ENCODE peak calls at places on chromosomes 7 and 10, in seven cellular contexts. C is IMR-90, Z is neuronal stem cell, R is H9, X is H1, Y is trophoblast cell, E is mesenchymal stem cell. M is an unnamed sample.

GRCh38 chr7:66353547-66353946 is 148.4 kb downstream of the TPST1 start:
- DNase-seq in C (peak; percentile 58), Z (no peak), R (no peak), X (no peak), Y (peak; percentile 90), E (no peak), M (no peak)

GRCh38 chr7:143882611-143883078 is 19.3 kb downstream of the TCAF1 start:
- DNase-seq in C (peak; percentile 56), Z (peak; percentile 75), R (peak; percentile 56), X (no peak), Y (no peak), E (peak; percentile 81), M (peak; percentile 84)

GRCh38 chr7:77425151-77426051 is 9.3 kb upstream of the GSAP start:
- DNase-seq in C (peak; percentile 91), Z (peak; percentile 64), R (peak; percentile 46), X (no peak), Y (peak; percentile 20), E (peak; percentile 81), M (peak; percentile 90)

GRCh38 chr10:18753496-18753895 is 94.3 kb downstream of the ARL5B start:
- DNase-seq in C (no peak), Z (no peak), R (no peak), X (no peak), Y (peak; percentile 13), E (no peak), M (no peak)

GRCh38 chr7:2566890-2567662 is 8.3 kb downstream of the IQCE start:
- DNase-seq in C (no peak), Z (no peak), R (no peak), X (no peak), Y (peak; percentile 76), E (no peak), M (no peak)

GRCh38 chr7:137151056-137151731 is 192.3 kb downstream of the PTN start:
- DNase-seq in C (peak; percentile 94), Z (no peak), R (no peak), X (no peak), Y (no peak), E (peak; percentile 82), M (peak; percentile 66)

GRCh38 chr10:88196298-88196697 is 332.9 kb downstream of the PTEN start:
- DNase-seq in C (no peak), Z (no peak), R (no peak), X (no peak), Y (no peak), E (no peak), M (no peak)

GRCh38 chr7:107152011-107152410 is 16.8 kb upstream of the HBP1 start:
- DNase-seq in C (peak; percentile 74), Z (no peak), R (no peak), X (no peak), Y (no peak), E (peak; percentile 57), M (no peak)

GRCh38 chr7:101163281-101164070 is 1.9 kb downstream of the VGF start:
- DNase-seq in C (no peak), Z (no peak), R (peak; percentile 82), X (peak; percentile 82), Y (peak; percentile 22), E (no peak), M (peak; percentile 60)

GRCh38 chr10:86289577-86289868 is 77.1 kb downstream of the GRID1 start:
- DNase-seq in C (no peak), Z (no peak), R (peak; percentile 32), X (peak; percentile 45), Y (no peak), E (no peak), M (peak; percentile 16)

GRCh38 chr10:115996031-115996430 is 277.0 kb downstream of the GFRA1 start:
- DNase-seq in C (no peak), Z (no peak), R (no peak), X (no peak), Y (no peak), E (no peak), M (no peak)

GRCh38 chr10:103676851-103677417 is 178.4 kb downstream of the SH3PXD2A start:
- DNase-seq in C (peak; percentile 95), Z (no peak), R (no peak), X (no peak), Y (peak; percentile 94), E (peak; percentile 89), M (peak; percentile 24)

GRCh38 chr10:79149662-79150443 is 81.1 kb downstream of the ZMIZ1 start:
- DNase-seq in C (peak; percentile 61), Z (no peak), R (peak; percentile 67), X (no peak), Y (no peak), E (peak; percentile 68), M (peak; percentile 72)

GRCh38 chr7:158003441-158004122 is 584.0 kb downstream of the PTPRN2 start:
- DNase-seq in C (no peak), Z (no peak), R (no peak), X (no peak), Y (no peak), E (no peak), M (no peak)

GRCh38 chr10:23065549-23065948 is 29.8 kb upstream of the MSRB2 start:
- DNase-seq in C (peak; percentile 59), Z (no peak), R (no peak), X (peak; percentile 38), Y (peak; percentile 21), E (no peak), M (no peak)

DNA sequence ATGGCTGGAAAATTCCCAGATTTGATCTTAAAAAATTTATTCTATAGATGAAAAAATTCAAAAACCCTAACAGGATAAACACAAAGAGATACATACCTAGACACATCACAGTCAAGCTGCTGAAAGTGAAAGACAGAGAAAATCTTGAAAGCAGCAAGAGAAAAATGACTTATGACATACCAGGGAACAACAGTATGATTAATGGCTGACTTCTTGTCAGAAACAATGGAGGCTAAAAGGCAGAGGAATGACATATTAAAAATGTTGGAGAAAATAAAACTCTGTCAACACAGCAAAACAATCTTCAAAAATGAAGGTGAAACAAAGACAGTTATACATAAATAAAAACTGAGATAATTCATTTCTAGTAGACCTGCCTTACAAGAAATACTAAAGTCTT is 442.7 kb downstream of the IPMK start:
- DNase-seq in C (no peak), Z (no peak), R (no peak), X (no peak), Y (no peak), E (no peak), M (no peak)
- H3K18ac ChIP-seq in C (no peak overlapping the region), Z (no peak overlapping the region), R (no peak overlapping the region), X (no peak overlapping the region), Y (no peak overlapping the region), E (no peak overlapping the region), M (no peak overlapping the region)

GRCh38 chr10:124532106-124532641 is 70.6 kb downstream of the LHPP start:
- DNase-seq in C (no peak), Z (no peak), R (peak; percentile 90), X (peak; percentile 78), Y (peak; percentile 95), E (no peak), M (peak; percentile 82)

GRCh38 chr10:124532788-124533187 is 71.2 kb downstream of the LHPP start:
- DNase-seq in C (no peak), Z (no peak), R (no peak), X (no peak), Y (no peak), E (no peak), M (no peak)

GRCh38 chr10:124534821-124535601 is 73.4 kb downstream of the LHPP start:
- DNase-seq in C (no peak), Z (no peak), R (no peak), X (no peak), Y (peak; percentile 89), E (no peak), M (no peak)

GRCh38 chr10:124534231-124534798 is 72.7 kb downstream of the LHPP start:
- DNase-seq in C (no peak), Z (no peak), R (peak; percentile 69), X (no peak), Y (no peak), E (peak; percentile 17), M (peak; percentile 51)

DNA sequence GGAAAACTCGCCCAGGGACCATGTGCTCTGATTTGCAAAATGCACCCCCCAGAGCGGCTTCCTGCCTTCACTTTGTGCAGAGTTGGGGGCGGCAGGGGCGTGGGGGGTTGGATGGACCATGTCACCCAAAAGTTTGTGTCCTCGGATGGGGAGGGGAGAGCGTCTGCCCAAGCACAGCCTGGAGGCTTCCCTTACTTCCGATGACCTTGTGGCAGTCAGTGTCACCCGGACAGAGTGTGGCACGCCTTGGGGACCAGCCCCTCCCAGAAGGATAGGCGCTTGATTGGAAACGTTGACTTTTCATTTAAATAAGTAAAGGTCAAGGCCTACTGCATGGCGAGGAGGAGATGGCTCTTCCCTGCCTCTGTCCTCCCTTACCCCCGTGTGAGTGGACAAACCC is 71.6 kb downstream of the LHPP start:
- DNase-seq in C (no peak), Z (no peak), R (no peak), X (no peak), Y (no peak), E (no peak), M (no peak)
- H3K18ac ChIP-seq in C (no peak overlapping the region), Z (no peak overlapping the region), R (no peak overlapping the region), X (no peak overlapping the region), Y (no peak overlapping the region), E (no peak overlapping the region), M (no peak overlapping the region)

DNA sequence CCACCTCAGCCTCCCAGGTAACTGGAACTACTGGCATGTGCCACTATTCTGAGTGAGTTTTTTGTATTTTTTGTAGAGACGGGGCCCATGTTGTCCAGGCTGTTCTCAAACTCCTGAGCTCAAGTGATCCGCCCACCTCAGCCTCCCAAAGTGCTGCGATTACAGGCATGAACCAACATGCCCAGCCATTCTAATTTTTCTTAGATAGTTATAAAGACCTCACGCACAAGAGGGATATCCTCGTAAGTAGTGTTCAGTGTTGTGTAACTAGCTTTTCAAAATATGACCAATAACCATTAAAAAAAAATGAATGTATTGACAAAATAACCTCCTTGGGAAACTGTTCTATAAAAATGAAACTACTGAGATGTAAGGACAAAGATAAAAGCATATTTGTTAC is 90.5 kb upstream of the FERD3L start:
- DNase-seq in C (no peak), Z (no peak), R (no peak), X (no peak), Y (no peak), E (no peak), M (no peak)
- H3K18ac ChIP-seq in C (no peak overlapping the region), Z (no peak overlapping the region), R (no peak overlapping the region), X (no peak overlapping the region), Y (no peak overlapping the region), E (no peak overlapping the region), M (no peak overlapping the region)

GRCh38 chr7:98771519-98772241 is 98.1 kb downstream of the TMEM130 start:
- DNase-seq in C (peak; percentile 78), Z (peak; percentile 21), R (peak; percentile 45), X (no peak), Y (peak; percentile 60), E (peak; percentile 65), M (peak; percentile 74)

GRCh38 chr7:98777051-98777450 is 92.8 kb downstream of the TMEM130 start:
- DNase-seq in C (no peak), Z (no peak), R (no peak), X (no peak), Y (no peak), E (no peak), M (no peak)

GRCh38 chr7:98779800-98780199 is 90.0 kb downstream of the TMEM130 start:
- DNase-seq in C (no peak), Z (no peak), R (no peak), X (no peak), Y (no peak), E (no peak), M (no peak)

GRCh38 chr7:98772242-98772603 is 97.6 kb downstream of the TMEM130 start:
- DNase-seq in C (no peak), Z (no peak), R (no peak), X (no peak), Y (no peak), E (no peak), M (no peak)

DNA sequence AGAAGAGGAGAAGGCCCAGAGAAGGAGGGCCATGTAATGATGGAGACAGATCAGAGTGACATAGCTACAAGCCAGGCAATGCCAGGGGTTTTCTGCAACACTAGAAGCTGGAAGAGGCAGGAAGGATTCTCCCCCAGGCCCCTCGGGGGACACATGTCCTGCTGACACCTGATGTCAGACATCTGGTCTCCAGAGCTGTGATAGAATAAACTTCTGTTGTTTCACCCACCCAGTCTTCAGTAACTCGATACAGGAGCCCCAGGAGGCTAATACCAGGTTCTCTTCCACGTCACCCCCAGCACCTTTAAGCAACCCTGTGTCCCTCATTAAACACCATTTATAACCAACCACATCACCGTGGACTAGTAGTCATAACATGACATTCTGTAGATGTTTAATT is 94.9 kb downstream of the TMEM130 start:
- DNase-seq in C (no peak), Z (no peak), R (no peak), X (no peak), Y (no peak), E (no peak), M (no peak)
- H3K18ac ChIP-seq in C (no peak overlapping the region), Z (no peak overlapping the region), R (no peak overlapping the region), X (no peak overlapping the region), Y (no peak overlapping the region), E (no peak overlapping the region), M (no peak overlapping the region)

M was measured in mesendoderm.